ENCODE peak calls at places on chromosomes 4 and X, in eight cellular contexts. U is stimulated activated CD8-positive, alpha-beta memory T cell treated with anti-CD3 and anti-CD28 coated beads, Interleukin-15, amount 100 ng/mL, for 24 hours; I is NCI-H1436; L is germinal center; C is M059J; V is activated CD4-positive, CD25-positive, alpha-beta regulatory T cell treated with anti-CD3 and anti-CD28 coated beads, Interleukin-2, amount 50 U/mL, for 16 hours; E is NB4; D is fibroblast of mammary gland. Z is an unnamed sample.
A peak's percentile ranks its signal among the peaks of the same experiment; 100 is the strongest.

GRCh38 chr4:185566972-185567749 is 31.9 kb upstream of the PDLIM3 start:
- DNase-seq in U (no peak), I (no peak), L (no peak), C (peak; percentile 81), V (no peak), E (no peak), D (peak; percentile 74), Z (peak; percentile 80)

GRCh38 chr4:83605744-83606172 is 69.8 kb downstream of the GPAT3 start:
- DNase-seq in U (no peak), I (no peak), L (no peak), C (no peak), V (no peak), E (no peak), D (no peak), Z (no peak)

GRCh38 chrX:39212456-39212855 is 411.2 kb downstream of the MID1IP1 start:
- DNase-seq in U (no peak), I (no peak), L (no peak), C (peak; percentile 45), V (no peak), E (peak; percentile 1), D (no peak), Z (no peak)

GRCh38 chr4:38728651-38729141 is 54.1 kb downstream of the TLR10 start:
- DNase-seq in U (no peak), I (peak; percentile 12), L (no peak), C (no peak), V (no peak), E (peak; percentile 17), D (no peak), Z (no peak)

GRCh38 chr4:23369331-23369730 is 520.5 kb downstream of the PPARGC1A start:
- DNase-seq in U (no peak), I (no peak), L (no peak), C (no peak), V (no peak), E (no peak), D (no peak), Z (peak; percentile 77)

GRCh38 chr4:7253806-7254205 is 61.5 kb downstream of the SORCS2 start:
- DNase-seq in U (no peak), I (no peak), L (no peak), C (no peak), V (no peak), E (no peak), D (no peak), Z (no peak)

GRCh38 chr4:87843936-87844335 is 11.2 kb downstream of the MEPE start:
- DNase-seq in U (no peak), I (no peak), L (no peak), C (peak; percentile 86), V (no peak), E (peak; percentile 92), D (peak; percentile 96), Z (peak; percentile 7)

GRCh38 chr4:140059159-140059558 is 94.8 kb downstream of the MAML3 start:
- DNase-seq in U (no peak), I (no peak), L (no peak), C (no peak), V (no peak), E (no peak), D (no peak), Z (no peak)

GRCh38 chr4:2662598-2662997 is 93.5 kb downstream of the TNIP2 start:
- DNase-seq in U (no peak), I (no peak), L (no peak), C (peak; percentile 44), V (no peak), E (peak; percentile 46), D (peak; percentile 98), Z (no peak)